ENCODE peak calls at places on chromosomes 16 and 17, in six cellular contexts. B is heart right ventricle, Z is upper lobe of right lung, H is fibroblast of lung, A is cardiac muscle cell, W is tibial artery. S is an unnamed sample.

GRCh38 chr17:78884876-78885667 is 17.9 kb downstream of the CEP295NL start:
- DNase-seq in Z (no peak), W (no peak), H (no peak), B (no peak), A (no peak), S (no peak)

GRCh38 chr16:67847064-67847861 is at the start of gene CENPT:
- DNase-seq in Z (peak; percentile 90), W (peak; percentile 70), A (peak; percentile 40), B (peak; percentile 54), H (no peak), S (peak; percentile 75)

GRCh38 chr17:64216385-64217248 is 46.4 kb downstream of the TEX2 start:
- DNase-seq in B (peak; percentile 48), A (peak; percentile 72), H (peak; percentile 51), Z (no peak), W (no peak), S (no peak)

GRCh38 chr17:81030726-81031570 is 4.0 kb upstream of the BAIAP2 start:
- DNase-seq in B (peak; percentile 60), H (no peak), Z (peak; percentile 89), A (peak; percentile 47), W (peak; percentile 24), S (no peak)

GRCh38 chr17:38325221-38325851 is 18.4 kb downstream of the GPR179 start:
- DNase-seq in W (no peak), A (peak; percentile 35), H (peak; percentile 39), B (no peak), Z (no peak), S (no peak)

GRCh38 chr17:30113213-30113612 is 3.4 kb upstream of the NSRP1 start:
- DNase-seq in A (no peak), B (no peak), Z (no peak), H (no peak), W (no peak), S (no peak)

GRCh38 chr17:81651692-81652091 is 4.7 kb downstream of the PDE6G start:
- DNase-seq in Z (no peak), A (peak; percentile 84), H (peak; percentile 87), B (no peak), W (no peak), S (peak; percentile 83)

GRCh38 chr16:23182675-23183485 is at the start of gene SCNN1G:
- DNase-seq in B (no peak), W (no peak), H (no peak), A (no peak), Z (peak; percentile 82), S (peak; percentile 10)

GRCh38 chr17:5203178-5203907 is 11.7 kb upstream of the ZNF594 start:
- DNase-seq in Z (no peak), W (no peak), B (no peak), A (no peak), H (no peak), S (no peak)

GRCh38 chr16:89316701-89317100 is 99.2 kb downstream of the ZNF778 start:
- DNase-seq in Z (no peak), B (no peak), W (no peak), H (no peak), A (no peak), S (no peak)
- TF ChIP-seq CTCF in Z (no peak), B (no peak), W (no peak), H (no peak), A (no peak), S (no peak)

GRCh38 chr17:44205962-44206824 is 6.5 kb upstream of the ATXN7L3 start:
- DNase-seq in A (no peak), H (no peak), W (no peak), B (no peak), Z (no peak), S (no peak)
- TF ChIP-seq CTCF in A (no peak), H (peak; percentile 22), W (no peak), B (no peak), Z (peak; percentile 12), S (no peak)

GRCh38 chr16:48538746-48539484 is 71.1 kb downstream of the N4BP1 start:
- DNase-seq in Z (no peak), H (no peak), W (no peak), B (no peak), A (no peak), S (no peak)
- TF ChIP-seq CTCF in Z (peak; percentile 35), H (peak; percentile 39), W (no peak), B (no peak), A (peak; percentile 53), S (no peak)

GRCh38 chr16:7350801-7351200 is 18.2 kb downstream of the RBFOX1 start:
- DNase-seq in W (no peak), H (no peak), A (no peak), Z (no peak), B (no peak), S (no peak)

GRCh38 chr16:7352114-7352513 is 19.5 kb downstream of the RBFOX1 start:
- DNase-seq in Z (no peak), W (no peak), B (no peak), H (no peak), A (no peak), S (no peak)

GRCh38 chr16:7355758-7356157 is 23.1 kb downstream of the RBFOX1 start:
- DNase-seq in A (no peak), H (no peak), Z (no peak), W (no peak), B (no peak), S (no peak)

DNA sequence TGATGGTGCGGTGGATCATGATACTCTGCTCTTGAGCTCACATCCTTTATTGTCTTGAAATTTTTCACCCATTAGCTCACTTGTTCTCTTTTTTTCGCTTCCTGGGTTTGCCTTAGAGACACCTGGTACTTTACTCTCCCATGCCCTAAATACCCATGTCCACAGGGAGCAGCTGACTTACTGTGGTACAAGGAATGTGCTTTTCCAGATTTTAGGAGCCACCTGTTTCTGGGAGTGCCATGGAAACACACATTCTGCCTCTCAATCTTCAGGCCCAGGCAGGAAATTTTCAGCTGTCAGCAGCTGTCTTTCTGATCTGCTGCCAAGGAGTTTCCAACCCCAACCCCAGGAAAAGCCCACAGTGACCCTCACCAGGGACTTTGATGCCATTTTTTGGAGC is 18.9 kb downstream of the RBFOX1 start:
- DNase-seq in Z (no peak), H (no peak), B (no peak), W (no peak), A (no peak), S (no peak)
- TF ChIP-seq CTCF in Z (no peak), H (no peak), B (no peak), W (no peak), A (no peak), S (no peak)

GRCh38 chr16:73033271-73033998 is 14.5 kb downstream of the ZFHX3 start:
- DNase-seq in Z (no peak), A (no peak), H (no peak), W (no peak), B (no peak), S (no peak)

GRCh38 chr16:73037845-73038570 is 9.9 kb downstream of the ZFHX3 start:
- DNase-seq in B (no peak), H (no peak), W (peak; percentile 14), A (no peak), Z (no peak), S (no peak)

GRCh38 chr16:73037331-73037745 is 10.6 kb downstream of the ZFHX3 start:
- DNase-seq in Z (no peak), H (no peak), B (no peak), A (no peak), W (peak; percentile 20), S (no peak)

GRCh38 chr16:73034374-73034773 is 13.6 kb downstream of the ZFHX3 start:
- DNase-seq in B (no peak), H (no peak), W (no peak), Z (no peak), A (no peak), S (no peak)

DNA sequence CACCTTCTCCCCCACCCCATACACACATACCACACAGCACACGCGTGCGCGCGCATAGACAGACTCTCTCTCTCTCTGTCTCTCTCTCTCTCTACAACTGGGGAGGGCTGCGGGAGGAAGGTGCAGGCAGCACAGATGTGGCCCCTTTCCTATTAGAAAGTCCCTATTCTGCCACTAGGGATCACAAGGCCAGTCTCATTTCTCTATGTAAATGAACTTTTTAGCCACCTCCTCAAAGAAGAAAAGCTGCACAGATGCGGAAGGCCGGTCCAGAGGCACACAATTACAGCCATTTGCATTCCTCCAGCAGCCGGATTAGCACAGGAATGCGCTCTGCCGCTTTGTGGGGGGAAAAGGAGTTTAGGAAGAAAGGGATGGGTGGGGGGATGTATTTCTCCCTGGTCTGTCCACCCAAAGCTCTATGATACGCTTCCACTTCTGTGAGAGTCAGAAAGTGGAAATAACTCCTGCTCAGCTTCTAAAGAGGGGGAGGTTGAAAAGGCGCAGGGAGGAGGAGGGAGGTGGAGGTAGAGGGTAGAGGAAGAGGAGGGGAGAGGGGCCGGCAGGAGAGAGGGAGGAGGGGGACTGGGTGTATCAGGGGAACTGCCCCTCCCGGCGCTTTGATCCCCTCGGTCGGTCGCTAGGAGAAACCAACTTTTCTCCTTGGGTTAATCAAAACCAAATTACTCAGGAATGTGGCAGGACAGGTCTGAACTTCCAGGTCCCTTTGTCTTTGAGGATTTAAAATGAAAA is 11.7 kb downstream of the ZFHX3 start:
- DNase-seq in B (no peak), H (no peak), Z (peak; percentile 50), A (no peak), W (no peak), S (no peak)
- TF ChIP-seq CTCF in B (no peak), H (no peak), Z (no peak), A (no peak), W (no peak), S (no peak)